ENCODE peak calls at places on chromosomes 13 and 19, in six cellular contexts. H, I, P, G, Y and R are unnamed samples.

GRCh38 chr19:16970821-16971220 is 55.8 kb downstream of the CPAMD8 start:
- DNase-seq in H (no peak), I (no peak), P (no peak), G (no peak), Y (no peak), R (no peak)

GRCh38 chr19:23699521-23699860 is 12.5 kb upstream of the ZNF675 start:
- DNase-seq in H (no peak), I (no peak), P (no peak), G (no peak), Y (no peak), R (peak; percentile 10)

GRCh38 chr13:59269476-59269875 is 894.3 kb downstream of the DIAPH3 start:
- DNase-seq in H (no peak), I (no peak), P (no peak), G (peak; percentile 72), Y (no peak), R (no peak)

GRCh38 chr13:38308736-38309135 is 40.9 kb upstream of the UFM1 start:
- DNase-seq in H (no peak), I (no peak), P (no peak), G (peak; percentile 63), Y (no peak), R (no peak)

GRCh38 chr19:6602729-6603114 is 11.8 kb upstream of the CD70 start:
- DNase-seq in H (no peak), I (no peak), P (no peak), G (no peak), Y (no peak), R (no peak)

GRCh38 chr13:66586489-66586888 is 643.6 kb downstream of the PCDH9 start:
- DNase-seq in H (no peak), I (no peak), P (no peak), G (no peak), Y (no peak), R (no peak)

GRCh38 chr13:20711301-20712044 is 8.0 kb downstream of the IL17D start:
- DNase-seq in H (no peak), I (no peak), P (no peak), G (no peak), Y (no peak), R (no peak)

GRCh38 chr19:17647071-17648020 is 40.8 kb downstream of the UNC13A start:
- DNase-seq in H (no peak), I (no peak), P (no peak), G (no peak), Y (no peak), R (no peak)

GRCh38 chr19:30666301-30666803 is 294.2 kb downstream of the ZNF536 start:
- DNase-seq in H (peak; percentile 29), I (peak; percentile 73), P (peak; percentile 56), G (peak; percentile 13), Y (peak; percentile 65), R (peak; percentile 44)

GRCh38 chr19:9986787-9987281 is 23.5 kb downstream of the COL5A3 start:
- DNase-seq in H (no peak), I (no peak), P (peak; percentile 45), G (peak; percentile 29), Y (peak; percentile 35), R (no peak)

GRCh38 chr19:38784224-38784623 is 4.8 kb upstream of the LGALS7B start:
- DNase-seq in H (no peak), I (peak; percentile 77), P (peak; percentile 56), G (peak; percentile 46), Y (no peak), R (no peak)

GRCh38 chr13:114064516-114065140 is 67.8 kb downstream of the RASA3 start:
- DNase-seq in H (no peak), I (peak; percentile 63), P (no peak), G (peak; percentile 40), Y (no peak), R (no peak)

GRCh38 chr19:30085394-30085793 is 143.4 kb downstream of the URI1 start:
- DNase-seq in H (no peak), I (peak; percentile 76), P (peak; percentile 27), G (no peak), Y (no peak), R (no peak)

GRCh38 chr13:23381877-23382276 is 51.6 kb downstream of the SACS start:
- DNase-seq in H (no peak), I (no peak), P (no peak), G (no peak), Y (no peak), R (no peak)

DNA sequence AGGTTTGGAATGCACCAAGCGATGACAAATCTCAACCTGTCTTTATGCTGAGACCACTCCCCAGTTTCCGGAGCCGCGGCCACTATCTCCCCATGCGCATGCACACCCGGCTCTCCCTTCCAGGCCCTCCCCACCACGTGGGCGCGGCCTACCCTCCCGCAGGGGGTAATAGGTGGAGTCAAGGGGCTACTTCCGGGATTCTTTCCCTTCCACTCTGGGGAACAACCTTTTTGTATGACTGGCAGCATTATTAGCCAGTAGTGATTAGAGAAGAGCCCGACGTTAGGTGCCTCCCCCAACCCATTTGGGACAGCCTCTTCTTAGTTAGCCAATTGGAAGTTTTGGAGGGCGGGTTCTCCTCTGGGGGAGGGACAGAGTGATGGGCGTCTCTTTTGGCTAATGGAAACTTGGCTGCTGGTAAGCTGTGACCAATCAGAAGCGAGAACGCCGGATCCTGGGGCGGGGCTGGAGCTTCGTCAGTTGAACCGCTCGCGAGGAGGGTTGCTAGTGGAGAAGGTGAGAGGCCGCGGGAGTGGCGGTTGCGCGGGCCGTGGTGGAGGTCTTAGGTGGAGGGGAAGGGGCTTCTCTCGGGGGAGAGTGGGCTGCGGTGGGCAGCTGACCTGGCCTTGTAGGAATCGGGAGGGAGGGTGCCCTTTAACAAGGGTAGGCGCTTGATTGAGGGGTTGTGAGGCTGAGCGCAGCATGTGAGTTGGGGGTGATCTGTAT is at the start of gene CCDC61:
- DNase-seq in H (peak; percentile 90), I (peak; percentile 98), P (peak; percentile 98), G (peak; percentile 99), Y (peak; percentile 97), R (peak; percentile 79)
- TF ChIP-seq POLR2A in H (peak; percentile 85), I (peak; percentile 83), P (peak; percentile 90), G (peak; percentile 87), Y (peak; percentile 81), R (peak; percentile 70)

GRCh38 chr19:43595999-43596841 is at the start of the genes IRGQ and ZNF576:
- DNase-seq in H (peak; percentile 94), I (peak; percentile 100), P (peak; percentile 100), G (peak; percentile 99), Y (peak; percentile 99), R (peak; percentile 99)

GRCh38 chr19:43595605-43595998 is 332 bp downstream of the IRGQ start:
- DNase-seq in H (no peak), I (no peak), P (no peak), G (no peak), Y (no peak), R (no peak)

GRCh38 chr19:43596842-43597461 is 557 bp downstream of the ZNF576 start:
- DNase-seq in H (no peak), I (no peak), P (no peak), G (peak; percentile 13), Y (no peak), R (no peak)

GRCh38 chr19:43594081-43594697 is 1.7 kb downstream of the IRGQ start:
- DNase-seq in H (no peak), I (no peak), P (no peak), G (no peak), Y (no peak), R (no peak)

DNA sequence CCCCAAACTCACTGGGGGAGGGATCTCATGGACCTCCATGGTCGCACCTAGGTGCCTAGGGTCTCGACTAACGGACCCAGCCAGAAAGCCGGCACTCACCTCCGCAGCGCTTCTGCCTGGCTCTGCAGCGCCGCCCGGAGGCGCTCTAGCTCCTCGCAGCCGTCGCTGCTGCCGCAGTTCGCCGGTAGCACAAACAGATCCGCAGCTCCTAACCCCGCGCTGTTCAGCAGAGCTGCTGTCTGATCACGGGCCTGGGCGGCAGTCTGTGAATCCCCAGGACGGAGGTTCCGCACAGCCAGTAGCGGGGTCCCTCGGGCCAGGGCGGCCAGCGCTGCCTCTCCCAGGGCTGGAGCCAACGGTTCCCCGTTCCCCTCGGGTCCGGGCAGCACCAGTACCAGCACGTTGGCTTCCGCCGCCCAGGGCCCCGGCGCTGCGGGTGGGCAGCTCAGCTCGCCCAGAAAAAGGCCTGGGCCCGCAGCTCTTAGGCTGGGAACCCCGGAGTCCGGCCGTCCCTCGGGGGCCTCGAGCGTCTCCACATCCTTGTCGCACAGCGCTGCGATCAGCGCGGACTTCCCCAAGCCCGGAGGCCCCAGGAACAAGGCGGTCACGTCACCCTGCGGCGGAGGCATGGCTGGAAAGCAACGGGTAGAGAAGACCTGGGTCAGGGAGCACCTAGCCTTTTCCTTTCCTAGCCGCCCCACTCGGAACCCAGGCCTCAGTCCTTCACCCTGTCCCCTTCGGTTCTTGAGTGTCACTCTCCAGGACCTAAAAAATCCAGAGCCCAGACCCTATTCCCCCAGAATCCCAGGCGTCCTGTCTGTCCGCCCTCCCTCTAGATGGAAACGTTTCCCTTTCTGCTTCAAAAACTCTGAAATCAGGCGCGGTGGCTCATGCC is 977 bp downstream of the IRGQ start:
- DNase-seq in H (peak; percentile 65), I (peak; percentile 73), P (peak; percentile 59), G (peak; percentile 69), Y (no peak), R (peak; percentile 71)
- TF ChIP-seq POLR2A in H (peak; percentile 42), I (peak; percentile 75), P (peak; percentile 7), G (no peak), Y (no peak), R (no peak)

DNA sequence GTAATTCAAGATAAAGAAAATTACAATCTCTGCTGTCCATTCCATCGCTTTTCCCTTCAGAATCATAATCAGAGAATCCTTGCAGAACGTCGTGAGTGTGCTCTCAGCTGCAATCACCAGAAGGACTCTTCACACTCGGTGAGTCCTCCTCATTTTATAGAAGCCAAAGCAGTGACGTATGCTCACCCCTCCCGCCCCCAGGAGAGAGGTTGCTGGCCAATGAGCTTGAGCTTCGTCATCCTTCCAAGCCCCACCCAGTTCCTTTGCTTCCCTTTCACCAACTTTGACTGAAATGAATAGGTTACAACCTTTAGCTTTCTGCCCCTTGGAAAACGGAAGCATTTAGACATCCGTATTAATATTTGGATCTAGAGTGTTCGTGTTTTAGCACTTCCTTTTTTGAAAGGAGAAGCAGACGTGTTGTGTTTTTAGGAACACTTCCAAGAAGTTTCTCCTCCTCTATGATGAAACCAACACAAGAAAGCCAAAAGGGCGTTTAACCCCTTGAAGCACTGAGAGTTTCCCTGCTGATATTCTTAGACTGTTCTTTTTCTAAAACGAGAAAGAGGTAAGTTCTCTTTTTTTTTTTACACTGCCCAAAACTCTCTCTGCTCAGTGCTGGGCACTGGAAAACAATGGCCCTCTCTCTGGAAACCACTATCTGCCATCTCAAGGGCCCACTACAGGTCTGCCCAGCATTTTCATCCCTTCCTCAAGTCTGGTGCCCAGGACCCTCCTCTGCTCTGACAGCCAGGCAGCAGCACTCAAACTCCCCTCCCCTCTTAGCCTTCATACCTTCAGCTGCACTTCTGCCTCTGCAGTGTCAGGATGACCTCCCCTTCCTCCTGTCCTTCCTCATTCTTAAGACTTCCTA is 44.3 kb upstream of the CEACAM21 start:
- DNase-seq in H (peak; percentile 34), I (peak; percentile 78), P (peak; percentile 82), G (peak; percentile 31), Y (peak; percentile 85), R (peak; percentile 58)
- TF ChIP-seq POLR2A in H (peak; percentile 99), I (peak; percentile 62), P (peak; percentile 70), G (no peak), Y (peak; percentile 70), R (peak; percentile 8)

GRCh38 chr19:33317522-33317921 is 15.2 kb upstream of the CEBPA start:
- DNase-seq in H (no peak), I (no peak), P (no peak), G (no peak), Y (no peak), R (no peak)

GRCh38 chr19:33312065-33312464 is 9.7 kb upstream of the CEBPA start:
- DNase-seq in H (no peak), I (no peak), P (no peak), G (no peak), Y (no peak), R (no peak)

GRCh38 chr19:33320636-33321035 is 18.3 kb upstream of the CEBPA start:
- DNase-seq in H (no peak), I (no peak), P (no peak), G (no peak), Y (no peak), R (no peak)

GRCh38 chr19:33311326-33311682 is 9.0 kb upstream of the CEBPA start:
- DNase-seq in H (no peak), I (no peak), P (peak; percentile 57), G (no peak), Y (no peak), R (no peak)

GRCh38 chr19:33316521-33317284 is 14.4 kb upstream of the CEBPA start:
- DNase-seq in H (no peak), I (no peak), P (no peak), G (no peak), Y (no peak), R (no peak)
- TF ChIP-seq POLR2A in H (no peak), I (no peak), P (no peak), G (no peak), Y (no peak), R (no peak)